ENCODE peak calls at places on chromosomes 16 and 17, in seven cellular contexts. One of them, this sample, is unnamed.

GRCh38 chr16:49781401-49781800 is 74.5 kb downstream of the ZNF423 start:
- DNase-seq in heart left ventricle: no peak
- DNase-seq in CD8-positive, alpha-beta T cell: no peak
- DNase-seq in pancreas: no peak
- DNase-seq in K562: no peak
- DNase-seq in HCT116: no peak
- DNase-seq in breast epithelium: no peak
- DNase-seq in this sample: no peak

GRCh38 chr17:75769536-75769935 is 4.5 kb upstream of the GALK1 start:
- DNase-seq in heart left ventricle: no peak
- DNase-seq in CD8-positive, alpha-beta T cell: no peak
- DNase-seq in pancreas: no peak
- DNase-seq in K562: no peak
- DNase-seq in HCT116: no peak
- DNase-seq in breast epithelium: no peak
- DNase-seq in this sample: no peak

GRCh38 chr16:85856585-85856984 is 42.4 kb upstream of the IRF8 start:
- DNase-seq in heart left ventricle: no peak
- DNase-seq in CD8-positive, alpha-beta T cell: no peak
- DNase-seq in pancreas: no peak
- DNase-seq in K562: no peak
- DNase-seq in HCT116: no peak
- DNase-seq in breast epithelium: no peak
- DNase-seq in this sample: no peak

GRCh38 chr16:50683689-50684374 is 2.7 kb upstream of the SNX20 start:
- DNase-seq in heart left ventricle: no peak
- DNase-seq in CD8-positive, alpha-beta T cell: peak
- DNase-seq in pancreas: peak
- DNase-seq in K562: no peak
- DNase-seq in HCT116: no peak
- DNase-seq in breast epithelium: no peak
- DNase-seq in this sample: no peak

GRCh38 chr17:36503456-36504155 is 17.1 kb downstream of the ZNHIT3 start:
- DNase-seq in heart left ventricle: no peak
- DNase-seq in CD8-positive, alpha-beta T cell: no peak
- DNase-seq in pancreas: no peak
- DNase-seq in K562: no peak
- DNase-seq in HCT116: no peak
- DNase-seq in breast epithelium: no peak
- DNase-seq in this sample: no peak

GRCh38 chr17:45869676-45870341 is 24.5 kb upstream of the MAPT start:
- DNase-seq in heart left ventricle: no peak
- DNase-seq in CD8-positive, alpha-beta T cell: no peak
- DNase-seq in pancreas: no peak
- DNase-seq in K562: peak
- DNase-seq in HCT116: no peak
- DNase-seq in breast epithelium: no peak
- DNase-seq in this sample: no peak

GRCh38 chr16:61181982-61182381 is 854.3 kb downstream of the CDH8 start:
- DNase-seq in heart left ventricle: no peak
- DNase-seq in CD8-positive, alpha-beta T cell: no peak
- DNase-seq in pancreas: no peak
- DNase-seq in K562: no peak
- DNase-seq in HCT116: no peak
- DNase-seq in breast epithelium: no peak
- DNase-seq in this sample: no peak

GRCh38 chr17:50064253-50064991 is 8.5 kb downstream of the ITGA3 start:
- DNase-seq in heart left ventricle: peak
- DNase-seq in CD8-positive, alpha-beta T cell: no peak
- DNase-seq in pancreas: no peak
- DNase-seq in K562: peak
- DNase-seq in HCT116: peak
- DNase-seq in breast epithelium: peak
- DNase-seq in this sample: peak

GRCh38 chr17:76927577-76927976 is 59.4 kb downstream of the MGAT5B start:
- DNase-seq in heart left ventricle: no peak
- DNase-seq in CD8-positive, alpha-beta T cell: no peak
- DNase-seq in pancreas: no peak
- DNase-seq in K562: no peak
- DNase-seq in HCT116: no peak
- DNase-seq in breast epithelium: no peak
- DNase-seq in this sample: no peak

GRCh38 chr17:47727704-47728036 is 5.4 kb upstream of the TBX21 start:
- DNase-seq in heart left ventricle: peak
- DNase-seq in CD8-positive, alpha-beta T cell: no peak
- DNase-seq in pancreas: no peak
- DNase-seq in K562: no peak
- DNase-seq in HCT116: no peak
- DNase-seq in breast epithelium: no peak
- DNase-seq in this sample: no peak

GRCh38 chr16:499924-500323 is 27.6 kb upstream of the CAPN15 start:
- DNase-seq in heart left ventricle: no peak
- DNase-seq in CD8-positive, alpha-beta T cell: no peak
- DNase-seq in pancreas: no peak
- DNase-seq in K562: no peak
- DNase-seq in HCT116: no peak
- DNase-seq in breast epithelium: no peak
- DNase-seq in this sample: no peak

GRCh38 chr17:68290955-68291835 is at the start of the genes ARSG and SLC16A6:
- DNase-seq in heart left ventricle: peak
- DNase-seq in CD8-positive, alpha-beta T cell: peak
- DNase-seq in pancreas: peak
- DNase-seq in K562: peak
- DNase-seq in HCT116: peak
- DNase-seq in breast epithelium: peak
- DNase-seq in this sample: peak

GRCh38 chr17:6024576-6024975 is 45.6 kb upstream of the WSCD1 start:
- DNase-seq in heart left ventricle: no peak
- DNase-seq in CD8-positive, alpha-beta T cell: no peak
- DNase-seq in pancreas: no peak
- DNase-seq in K562: no peak
- DNase-seq in HCT116: no peak
- DNase-seq in breast epithelium: no peak
- DNase-seq in this sample: no peak

DNA sequence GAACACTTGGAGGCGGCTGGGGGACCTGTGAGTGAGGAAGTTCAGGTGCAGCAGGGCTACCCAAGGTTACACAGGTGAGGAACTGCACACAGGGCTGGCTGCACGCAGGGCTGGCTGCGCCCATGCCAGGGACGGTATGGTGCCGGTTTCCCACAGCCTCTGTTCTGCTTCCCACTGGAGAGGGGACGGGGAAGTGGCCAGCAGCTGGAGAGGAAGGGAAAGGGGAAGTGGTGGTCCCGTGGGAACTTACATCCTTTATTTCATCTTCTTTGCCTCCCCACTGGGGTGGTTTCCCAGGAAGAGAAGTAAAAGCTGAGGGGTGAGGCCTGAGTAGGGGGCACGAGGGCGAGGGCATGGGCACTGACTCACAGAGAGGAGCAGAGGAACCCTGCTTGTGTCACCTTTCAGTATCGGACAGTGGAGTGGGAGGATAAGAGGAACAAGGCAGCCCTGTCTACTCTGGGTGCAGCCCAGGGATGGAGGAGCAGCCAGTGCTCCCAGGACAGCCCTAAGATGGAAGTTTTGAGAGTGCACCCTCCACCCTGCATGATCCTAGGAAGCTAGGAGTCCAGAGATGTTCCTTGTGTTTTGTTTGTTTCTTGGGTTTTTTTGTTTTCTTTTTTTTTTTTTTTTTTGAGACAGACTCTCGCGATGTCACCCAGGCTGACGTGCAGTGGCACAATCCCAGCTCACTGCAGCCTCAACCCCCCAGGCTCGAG is 25.5 kb upstream of the CDH1 start:
- DNase-seq in heart left ventricle: peak
- DNase-seq in CD8-positive, alpha-beta T cell: no peak
- DNase-seq in pancreas: no peak
- DNase-seq in K562: peak
- DNase-seq in HCT116: no peak
- DNase-seq in breast epithelium: no peak
- DNase-seq in this sample: no peak
- TF ChIP-seq CTCF in heart left ventricle: no peak
- TF ChIP-seq CTCF in CD8-positive, alpha-beta T cell: no peak
- TF ChIP-seq CTCF in pancreas: no peak
- TF ChIP-seq CTCF in K562: no peak
- TF ChIP-seq CTCF in HCT116: no peak
- TF ChIP-seq CTCF in breast epithelium: no peak
- TF ChIP-seq CTCF in this sample: no peak

GRCh38 chr16:17389392-17389791 is 81.4 kb downstream of the XYLT1 start:
- DNase-seq in heart left ventricle: no peak
- DNase-seq in CD8-positive, alpha-beta T cell: no peak
- DNase-seq in pancreas: no peak
- DNase-seq in K562: no peak
- DNase-seq in HCT116: no peak
- DNase-seq in breast epithelium: no peak
- DNase-seq in this sample: no peak
- H3K4me3 ChIP-seq in heart left ventricle: no peak
- H3K4me3 ChIP-seq in CD8-positive, alpha-beta T cell: no peak
- H3K4me3 ChIP-seq in pancreas: no peak
- H3K4me3 ChIP-seq in K562: no peak
- H3K4me3 ChIP-seq in HCT116: no peak
- H3K4me3 ChIP-seq in breast epithelium: no peak
- H3K4me3 ChIP-seq in this sample: no peak

DNA sequence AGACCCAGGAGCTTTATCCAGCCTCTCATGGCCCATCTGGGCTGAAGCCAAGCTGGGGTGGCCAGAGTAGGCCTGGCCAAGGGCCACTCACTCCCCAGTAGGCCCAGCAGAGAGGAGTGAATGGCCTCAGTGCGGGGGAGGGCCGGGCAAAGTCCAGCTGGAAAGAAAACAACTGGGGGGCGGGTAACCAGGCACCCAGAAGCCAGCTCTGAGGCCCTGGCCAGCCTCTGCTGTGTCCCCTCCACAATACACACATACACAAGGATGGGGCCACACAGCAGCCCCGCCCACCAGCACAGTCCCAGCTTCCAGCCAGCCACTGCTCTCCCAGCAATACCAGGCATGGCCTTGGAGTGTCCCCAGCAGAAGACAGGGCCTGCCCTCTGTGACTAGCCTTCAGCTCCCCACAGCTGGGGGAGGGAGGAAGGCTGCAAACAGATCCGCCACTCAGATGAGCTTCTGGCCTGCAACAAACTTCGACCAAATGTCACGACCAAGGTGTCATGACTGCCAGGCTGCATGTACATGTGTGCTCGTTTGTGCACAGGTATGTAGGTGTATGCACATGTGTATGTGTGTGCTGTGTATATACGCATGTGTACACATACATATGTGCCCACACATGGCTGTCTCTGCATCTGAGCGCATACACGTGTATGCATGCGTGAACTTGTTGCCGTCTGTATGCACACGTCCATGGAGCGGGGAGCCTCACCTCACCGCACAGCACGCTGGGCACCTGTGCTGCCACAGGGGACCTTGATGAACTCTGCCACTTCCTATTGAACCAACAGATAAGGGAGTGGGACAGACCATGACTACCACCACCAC is 5.0 kb downstream of the CARHSP1 start:
- DNase-seq in heart left ventricle: no peak
- DNase-seq in CD8-positive, alpha-beta T cell: no peak
- DNase-seq in pancreas: peak
- DNase-seq in K562: peak
- DNase-seq in HCT116: no peak
- DNase-seq in breast epithelium: no peak
- DNase-seq in this sample: peak
- TF ChIP-seq CTCF in heart left ventricle: no peak
- TF ChIP-seq CTCF in CD8-positive, alpha-beta T cell: no peak
- TF ChIP-seq CTCF in pancreas: no peak
- TF ChIP-seq CTCF in K562: peak
- TF ChIP-seq CTCF in HCT116: no peak
- TF ChIP-seq CTCF in breast epithelium: no peak
- TF ChIP-seq CTCF in this sample: no peak

DNA sequence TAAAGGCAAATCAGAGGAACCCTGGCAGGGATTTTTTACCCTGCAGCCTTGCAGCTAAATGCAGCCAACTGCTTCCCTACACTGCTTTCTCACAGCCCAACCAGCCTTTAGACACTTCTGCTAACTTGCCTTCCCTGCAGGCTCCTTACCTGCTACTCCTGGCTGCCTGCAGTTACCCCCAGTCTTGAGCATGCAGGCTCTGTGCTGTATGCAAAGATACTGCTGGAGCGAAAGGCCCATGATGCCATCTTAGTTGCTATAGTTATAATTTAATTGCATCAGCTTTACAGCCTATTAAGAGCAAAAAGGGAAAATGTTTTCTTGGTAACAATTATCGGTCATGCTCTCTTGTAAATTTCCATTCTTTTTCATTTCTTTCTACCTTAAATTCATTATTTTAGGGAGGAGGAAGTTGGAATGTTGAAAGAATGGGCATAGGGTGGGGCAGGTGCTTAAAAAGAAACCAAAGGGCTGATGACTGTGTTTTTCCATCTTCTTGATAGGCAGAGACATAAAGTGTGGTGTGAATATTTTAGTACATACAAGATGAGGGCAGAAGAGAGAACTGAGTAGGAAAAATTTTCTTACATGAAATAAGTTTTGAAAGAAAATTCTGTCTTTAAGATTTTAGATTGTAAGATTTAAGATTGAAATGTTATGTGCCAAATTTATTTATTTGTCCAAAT is 20.0 kb downstream of the NUP93 start:
- DNase-seq in heart left ventricle: no peak
- DNase-seq in CD8-positive, alpha-beta T cell: no peak
- DNase-seq in pancreas: no peak
- DNase-seq in K562: no peak
- DNase-seq in HCT116: no peak
- DNase-seq in breast epithelium: no peak
- DNase-seq in this sample: no peak
- H3K4me3 ChIP-seq in heart left ventricle: no peak
- H3K4me3 ChIP-seq in CD8-positive, alpha-beta T cell: no peak
- H3K4me3 ChIP-seq in pancreas: no peak
- H3K4me3 ChIP-seq in K562: no peak
- H3K4me3 ChIP-seq in HCT116: no peak
- H3K4me3 ChIP-seq in breast epithelium: no peak
- H3K4me3 ChIP-seq in this sample: no peak

GRCh38 chr17:19717411-19717908 is 1.1 kb upstream of the SLC47A2 start:
- DNase-seq in heart left ventricle: no peak
- DNase-seq in CD8-positive, alpha-beta T cell: no peak
- DNase-seq in pancreas: peak
- DNase-seq in K562: no peak
- DNase-seq in HCT116: no peak
- DNase-seq in breast epithelium: no peak
- DNase-seq in this sample: no peak

GRCh38 chr17:19718041-19718612 is 1.7 kb upstream of the SLC47A2 start:
- DNase-seq in heart left ventricle: no peak
- DNase-seq in CD8-positive, alpha-beta T cell: no peak
- DNase-seq in pancreas: peak
- DNase-seq in K562: no peak
- DNase-seq in HCT116: no peak
- DNase-seq in breast epithelium: no peak
- DNase-seq in this sample: no peak

GRCh38 chr17:19719365-19720209 is 3.2 kb upstream of the SLC47A2 start:
- DNase-seq in heart left ventricle: peak
- DNase-seq in CD8-positive, alpha-beta T cell: no peak
- DNase-seq in pancreas: peak
- DNase-seq in K562: no peak
- DNase-seq in HCT116: no peak
- DNase-seq in breast epithelium: peak
- DNase-seq in this sample: no peak

GRCh38 chr17:19720210-19720475 is 3.8 kb upstream of the SLC47A2 start:
- DNase-seq in heart left ventricle: no peak
- DNase-seq in CD8-positive, alpha-beta T cell: no peak
- DNase-seq in pancreas: peak
- DNase-seq in K562: no peak
- DNase-seq in HCT116: no peak
- DNase-seq in breast epithelium: no peak
- DNase-seq in this sample: no peak

GRCh38 chr17:19718613-19719364 is 2.4 kb upstream of the SLC47A2 start:
- DNase-seq in heart left ventricle: no peak
- DNase-seq in CD8-positive, alpha-beta T cell: no peak
- DNase-seq in pancreas: peak
- DNase-seq in K562: no peak
- DNase-seq in HCT116: no peak
- DNase-seq in breast epithelium: no peak
- DNase-seq in this sample: peak
- TF ChIP-seq CTCF in heart left ventricle: no peak
- TF ChIP-seq CTCF in CD8-positive, alpha-beta T cell: no peak
- TF ChIP-seq CTCF in pancreas: no peak
- TF ChIP-seq CTCF in K562: peak
- TF ChIP-seq CTCF in HCT116: peak
- TF ChIP-seq CTCF in breast epithelium: no peak
- TF ChIP-seq CTCF in this sample: peak